ENCODE peak calls at places on chromosomes 2 and 18, in four cellular contexts. C is fibroblast of pulmonary artery, Z is DMS 273 treated with DMSO at 0.1 percent for 48 hours, X is kidney epithelial cell. F is an unnamed sample.

GRCh38 chr2:239308696-239309397 is 92.0 kb downstream of the HDAC4 start:
- DNase-seq in C (peak; percentile 57), Z (no peak), X (no peak), F (no peak)

GRCh38 chr18:61891271-61891670 is 1.5 kb downstream of the RNF152 start:
- DNase-seq in C (no peak), Z (no peak), X (no peak), F (no peak)

GRCh38 chr2:43161650-43162542 is 64.5 kb downstream of the ZFP36L2 start:
- DNase-seq in C (no peak), Z (no peak), X (no peak), F (no peak)

GRCh38 chr18:49621851-49622351 is 60.0 kb downstream of the LIPG start:
- DNase-seq in C (no peak), Z (no peak), X (no peak), F (no peak)

GRCh38 chr2:31931916-31932315 is 78.9 kb downstream of the MEMO1 start:
- DNase-seq in C (peak; percentile 5), Z (no peak), X (no peak), F (no peak)

GRCh38 chr2:224638338-224638823 is 53.2 kb upstream of the CUL3 start:
- DNase-seq in C (no peak), Z (no peak), X (no peak), F (peak; percentile 36)

GRCh38 chr2:68414862-68415261 is 49.8 kb downstream of the PLEK start:
- DNase-seq in C (no peak), Z (no peak), X (no peak), F (no peak)

GRCh38 chr2:19474128-19474527 is 115.7 kb upstream of the OSR1 start:
- DNase-seq in C (peak; percentile 22), Z (no peak), X (no peak), F (peak; percentile 4)

GRCh38 chr2:231785413-231785812 is 832 bp upstream of the COPS7B start:
- DNase-seq in C (no peak), Z (no peak), X (no peak), F (no peak)

GRCh38 chr18:22169889-22170420 is 566 bp downstream of the GATA6 start:
- DNase-seq in C (peak; percentile 58), Z (no peak), X (no peak), F (no peak)

GRCh38 chr2:205696541-205697441 is 14.5 kb downstream of the NRP2 start:
- DNase-seq in C (peak; percentile 39), Z (no peak), X (no peak), F (no peak)

GRCh38 chr2:190646780-190647626 is 1.9 kb upstream of the NAB1 start:
- DNase-seq in C (no peak), Z (no peak), X (no peak), F (no peak)

GRCh38 chr18:58466636-58467205 is 162.2 kb downstream of the ALPK2 start:
- DNase-seq in C (no peak), Z (no peak), X (no peak), F (no peak)

GRCh38 chr2:128489580-128490273 is 171.1 kb upstream of the HS6ST1 start:
- DNase-seq in C (no peak), Z (no peak), X (no peak), F (no peak)

GRCh38 chr18:64444819-64445218 is 295.9 kb upstream of the LINC00305 start:
- DNase-seq in C (no peak), Z (no peak), X (peak; percentile 10), F (no peak)

GRCh38 chr2:23412556-23413155 is 27.7 kb downstream of the KLHL29 start:
- DNase-seq in C (peak; percentile 75), Z (no peak), X (no peak), F (no peak)

GRCh38 chr2:150888337-150888736 is 373.3 kb downstream of the RBM43 start:
- DNase-seq in C (peak; percentile 23), Z (no peak), X (no peak), F (no peak)

GRCh38 chr2:240564191-240564570 is 4.0 kb downstream of the DUSP28 start:
- DNase-seq in C (no peak), Z (no peak), X (no peak), F (no peak)

GRCh38 chr2:53381271-53381670 is 386.3 kb upstream of the CHAC2 start:
- DNase-seq in C (no peak), Z (no peak), X (no peak), F (no peak)

F was measured in GM12891.